ENCODE peak calls at places on chromosomes 5 and 9, in seven cellular contexts. U, W, J, K, I, Q and S are unnamed samples.

GRCh38 chr5:151081426-151082273 is 816 bp upstream of the TNIP1 start:
- DNase-seq in Q (peak; percentile 85), W (peak; percentile 74), K (no peak), I (no peak), U (no peak), J (no peak), S (no peak)

GRCh38 chr9:126144215-126144614 is 182.4 kb upstream of the MVB12B start:
- DNase-seq in I (no peak), K (no peak), Q (peak; percentile 34), U (no peak), W (no peak), J (no peak), S (no peak)

GRCh38 chr5:161372682-161373344 is 173.7 kb downstream of the GABRB2 start:
- DNase-seq in I (no peak), Q (peak; percentile 48), W (no peak), U (no peak), K (no peak), J (no peak), S (no peak)

GRCh38 chr5:114317751-114318150 is 44.1 kb upstream of the KCNN2 start:
- DNase-seq in W (no peak), I (no peak), K (no peak), J (no peak), Q (no peak), U (no peak), S (no peak)

GRCh38 chr9:121808781-121809180 is 157.3 kb downstream of the DAB2IP start:
- DNase-seq in Q (no peak), U (no peak), I (no peak), J (no peak), K (no peak), W (no peak), S (no peak)

GRCh38 chr9:73411494-73411893 is 259.8 kb downstream of the ANXA1 start:
- DNase-seq in U (no peak), I (no peak), K (no peak), Q (peak; percentile 8), W (no peak), J (no peak), S (no peak)

GRCh38 chr5:68408345-68408871 is 192.9 kb downstream of the PIK3R1 start:
- DNase-seq in J (no peak), K (no peak), U (no peak), I (no peak), W (no peak), Q (no peak), S (no peak)

GRCh38 chr5:95709967-95710650 is 21.0 kb upstream of the RHOBTB3 start:
- DNase-seq in I (peak; percentile 13), J (no peak), W (no peak), Q (peak; percentile 90), K (no peak), U (no peak), S (no peak)

GRCh38 chr5:149618581-149619248 is 37.4 kb downstream of the ARHGEF37 start:
- DNase-seq in K (peak; percentile 76), W (peak; percentile 81), I (peak; percentile 30), Q (peak; percentile 59), J (no peak), U (no peak), S (no peak)

GRCh38 chr9:112752334-112753110 is 2.0 kb downstream of the SNX30 start:
- DNase-seq in W (no peak), I (no peak), Q (no peak), K (no peak), U (no peak), J (no peak), S (no peak)

GRCh38 chr5:51226420-51226735 is 156.9 kb upstream of the ISL1 start:
- DNase-seq in J (no peak), Q (peak; percentile 80), K (no peak), W (peak; percentile 2), U (no peak), I (peak; percentile 29), S (no peak)

GRCh38 chr9:136339173-136339957 is 12.0 kb downstream of the GPSM1 start:
- DNase-seq in K (peak; percentile 55), U (no peak), Q (peak; percentile 84), J (peak; percentile 51), I (no peak), W (peak; percentile 75), S (no peak)

GRCh38 chr5:139271201-139272027 is 22.1 kb upstream of the MATR3 start:
- DNase-seq in J (no peak), W (peak; percentile 84), K (no peak), I (no peak), U (no peak), Q (no peak), S (no peak)

GRCh38 chr9:3848445-3849114 is 322.8 kb upstream of the RFX3 start:
- DNase-seq in U (no peak), J (no peak), K (no peak), I (no peak), W (peak; percentile 43), Q (peak; percentile 45), S (no peak)

GRCh38 chr5:177131711-177132503 is 1.7 kb upstream of the NSD1 start:
- DNase-seq in Q (no peak), W (peak; percentile 47), U (no peak), I (no peak), J (no peak), K (peak; percentile 27), S (no peak)

GRCh38 chr9:93041108-93041802 is 17.2 kb upstream of the SUSD3 start:
- DNase-seq in U (no peak), Q (no peak), I (no peak), K (no peak), W (no peak), J (peak; percentile 55), S (no peak)

GRCh38 chr9:27426717-27427645 is 97.1 kb upstream of the IFNK start:
- DNase-seq in K (no peak), W (no peak), I (no peak), Q (peak; percentile 50), J (no peak), U (no peak), S (no peak)

GRCh38 chr9:14315754-14316573 is 2.0 kb upstream of the NFIB start:
- DNase-seq in I (peak; percentile 78), J (no peak), K (no peak), Q (peak; percentile 43), W (peak; percentile 49), U (no peak), S (no peak)

GRCh38 chr5:138981131-138981530 is 106.0 kb upstream of the LRRTM2 start:
- DNase-seq in I (no peak), J (no peak), W (no peak), Q (no peak), K (no peak), U (no peak), S (no peak)

GRCh38 chr9:84759300-84759750 is 89.8 kb downstream of the NTRK2 start:
- DNase-seq in Q (no peak), W (no peak), I (no peak), U (peak; percentile 11), K (no peak), J (no peak), S (no peak)

GRCh38 chr5:54109931-54110330 is 200.4 kb downstream of the ARL15 start:
- DNase-seq in I (no peak), U (no peak), Q (no peak), J (no peak), W (no peak), K (no peak), S (no peak)

GRCh38 chr5:142611154-142611553 is 74.7 kb downstream of the FGF1 start:
- DNase-seq in W (peak; percentile 87), J (peak; percentile 64), I (peak; percentile 24), U (peak; percentile 46), Q (peak; percentile 70), K (peak; percentile 66), S (peak; percentile 50)

GRCh38 chr5:170342153-170342552 is 44.6 kb upstream of the LCP2 start:
- DNase-seq in Q (no peak), J (no peak), I (no peak), W (no peak), K (no peak), U (no peak), S (no peak)

GRCh38 chr5:112628219-112628618 is 109.5 kb upstream of the APC start:
- DNase-seq in K (no peak), I (peak; percentile 43), Q (peak; percentile 70), W (peak; percentile 4), J (no peak), U (no peak), S (no peak)

GRCh38 chr9:86407022-86407421 is 52.8 kb upstream of the TUT7 start:
- DNase-seq in W (peak; percentile 87), I (no peak), U (no peak), K (no peak), Q (no peak), J (no peak), S (no peak)

GRCh38 chr9:135087899-135088347 is 455 bp downstream of the OLFM1 start:
- DNase-seq in I (no peak), W (peak; percentile 11), K (no peak), U (no peak), J (no peak), Q (no peak), S (no peak)

GRCh38 chr5:386432-387341 is 56.3 kb upstream of the EXOC3 start:
- DNase-seq in J (no peak), K (no peak), U (no peak), Q (no peak), I (no peak), W (peak; percentile 79), S (peak; percentile 27)

GRCh38 chr9:115118471-115119156 is 657 bp upstream of the TNC start:
- DNase-seq in Q (peak; percentile 72), J (no peak), W (peak; percentile 97), I (peak; percentile 83), K (peak; percentile 85), U (no peak), S (no peak)

GRCh38 chr5:132754111-132754510 is 6.9 kb downstream of the CCNI2 start:
- DNase-seq in K (no peak), I (no peak), J (no peak), Q (no peak), U (no peak), W (no peak), S (no peak)

GRCh38 chr9:4887556-4887955 is 94.8 kb downstream of the RCL1 start:
- DNase-seq in U (no peak), K (no peak), Q (peak; percentile 34), W (peak; percentile 90), I (no peak), J (no peak), S (no peak)

GRCh38 chr9:36928670-36929349 is 105.3 kb downstream of the PAX5 start:
- DNase-seq in I (no peak), J (no peak), W (peak; percentile 51), U (no peak), K (peak; percentile 31), Q (no peak), S (no peak)

GRCh38 chr9:136965771-136966484 is 11.4 kb upstream of the PTGDS start:
- DNase-seq in J (no peak), U (no peak), Q (no peak), I (no peak), K (no peak), W (peak; percentile 24), S (no peak)

GRCh38 chr9:32350682-32351081 is 33.8 kb upstream of the ACO1 start:
- DNase-seq in J (no peak), Q (no peak), K (peak; percentile 2), I (no peak), U (no peak), W (peak; percentile 11), S (no peak)

GRCh38 chr5:125463441-125464092 is 717.1 kb upstream of the ZNF608 start:
- DNase-seq in K (no peak), I (no peak), Q (peak; percentile 4), U (no peak), W (peak; percentile 39), J (no peak), S (no peak)

GRCh38 chr9:22240619-22241018 is 206.0 kb upstream of the DMRTA1 start:
- DNase-seq in J (no peak), W (peak; percentile 66), I (no peak), Q (no peak), K (no peak), U (no peak), S (no peak)

GRCh38 chr5:57906637-57907036 is 424.0 kb upstream of the ACTBL2 start:
- DNase-seq in J (no peak), U (no peak), I (no peak), K (no peak), Q (no peak), W (no peak), S (no peak)

GRCh38 chr9:77710276-77710675 is 62.2 kb upstream of the GNA14 start:
- DNase-seq in K (peak; percentile 18), U (no peak), W (no peak), I (no peak), J (no peak), Q (no peak), S (no peak)

GRCh38 chr9:26723486-26723885 is 169.1 kb downstream of the CAAP1 start:
- DNase-seq in U (no peak), K (peak; percentile 6), Q (peak; percentile 42), J (peak; percentile 29), W (no peak), I (no peak), S (no peak)